ENCODE peak calls at places on chromosomes 6 and 20, in five cellular contexts. One of them, this sample, is unnamed.

GRCh38 chr6:6469074-6469473 is 119.4 kb upstream of the LY86 start:
- DNase-seq in uterus: no peak
- DNase-seq in AG20443: peak
- DNase-seq in RPMI8226: no peak
- DNase-seq in WERI-Rb-1: no peak
- DNase-seq in this sample: no peak

GRCh38 chr20:32581839-32582658 is 3.1 kb downstream of the NOL4L start:
- DNase-seq in uterus: no peak
- DNase-seq in AG20443: no peak
- DNase-seq in RPMI8226: no peak
- DNase-seq in WERI-Rb-1: peak
- DNase-seq in this sample: no peak

GRCh38 chr20:5222919-5223634 is 93.7 kb downstream of the PROKR2 start:
- DNase-seq in uterus: no peak
- DNase-seq in AG20443: peak
- DNase-seq in RPMI8226: peak
- DNase-seq in WERI-Rb-1: peak
- DNase-seq in this sample: peak

GRCh38 chr20:13141541-13141940 is 79.5 kb upstream of the ISM1 start:
- DNase-seq in uterus: no peak
- DNase-seq in AG20443: peak
- DNase-seq in RPMI8226: no peak
- DNase-seq in WERI-Rb-1: no peak
- DNase-seq in this sample: no peak

GRCh38 chr6:168050861-168051586 is 28.0 kb downstream of the FRMD1 start:
- DNase-seq in uterus: no peak
- DNase-seq in AG20443: no peak
- DNase-seq in RPMI8226: no peak
- DNase-seq in WERI-Rb-1: no peak
- DNase-seq in this sample: no peak

GRCh38 chr6:30700340-30700739 is 9.6 kb upstream of the NRM start:
- DNase-seq in uterus: no peak
- DNase-seq in AG20443: no peak
- DNase-seq in RPMI8226: no peak
- DNase-seq in WERI-Rb-1: no peak
- DNase-seq in this sample: no peak

GRCh38 chr6:21264288-21264818 is 329.2 kb upstream of the SOX4 start:
- DNase-seq in uterus: no peak
- DNase-seq in AG20443: no peak
- DNase-seq in RPMI8226: no peak
- DNase-seq in WERI-Rb-1: no peak
- DNase-seq in this sample: peak

GRCh38 chr6:136317023-136317649 is 27.5 kb upstream of the BCLAF1 start:
- DNase-seq in uterus: peak
- DNase-seq in AG20443: peak
- DNase-seq in RPMI8226: peak
- DNase-seq in WERI-Rb-1: peak
- DNase-seq in this sample: peak

GRCh38 chr6:45626087-45626891 is 248.6 kb upstream of the SUPT3H start:
- DNase-seq in uterus: no peak
- DNase-seq in AG20443: peak
- DNase-seq in RPMI8226: no peak
- DNase-seq in WERI-Rb-1: no peak
- DNase-seq in this sample: no peak

This sample was measured in NCI-H1105.